ENCODE peak calls at places on chromosomes 6 and 20, in four cellular contexts. P, W, J and X are unnamed samples.

GRCh38 chr6:145138469-145139185 is 596.7 kb downstream of the EPM2A start:
- DNase-seq in P (no peak), W (peak; percentile 84), J (no peak), X (no peak)

GRCh38 chr20:35773154-35773751 is 1.4 kb downstream of the PHF20 start:
- DNase-seq in P (peak; percentile 48), W (peak; percentile 13), J (peak; percentile 39), X (peak; percentile 45)

GRCh38 chr6:26224940-26225847 is 138.0 kb downstream of the HFE start:
- DNase-seq in P (peak; percentile 85), W (peak; percentile 90), J (peak; percentile 16), X (no peak)

GRCh38 chr20:14879020-14879697 is 541.7 kb upstream of the FLRT3 start:
- DNase-seq in P (peak; percentile 13), W (no peak), J (peak; percentile 98), X (peak; percentile 45)

GRCh38 chr6:18072841-18073240 is 49.6 kb downstream of the NHLRC1 start:
- DNase-seq in P (no peak), W (no peak), J (no peak), X (no peak)

GRCh38 chr6:63493557-63493956 is 78.7 kb upstream of the LOC128125822 start:
- DNase-seq in P (no peak), W (no peak), J (peak; percentile 4), X (no peak)

GRCh38 chr20:24699321-24700165 is 230.1 kb downstream of the SYNDIG1 start:
- DNase-seq in P (no peak), W (no peak), J (no peak), X (no peak)

GRCh38 chr20:62066339-62066982 is 780 bp upstream of the TAF4 start:
- DNase-seq in P (peak; percentile 76), W (peak; percentile 88), J (peak; percentile 54), X (peak; percentile 37)

GRCh38 chr20:62953167-62953838 is 794 bp downstream of the SLC17A9 start:
- DNase-seq in P (peak; percentile 36), W (no peak), J (no peak), X (no peak)

GRCh38 chr6:30231067-30231466 is 17.9 kb upstream of the TRIM26 start:
- DNase-seq in P (no peak), W (no peak), J (no peak), X (no peak)

GRCh38 chr20:24795444-24795843 is 153.6 kb upstream of the CST7 start:
- DNase-seq in P (no peak), W (no peak), J (no peak), X (no peak)

GRCh38 chr6:33621396-33622388 is 570 bp downstream of the ITPR3 start:
- DNase-seq in P (peak; percentile 60), W (peak; percentile 61), J (peak; percentile 49), X (peak; percentile 43)

GRCh38 chr20:58891076-58891685 is 38.7 kb downstream of the GNAS start:
- DNase-seq in P (peak; percentile 94), W (peak; percentile 91), J (peak; percentile 74), X (peak; percentile 70)

GRCh38 chr6:79149884-79150283 is 71.8 kb upstream of the PHIP start:
- DNase-seq in P (no peak), W (no peak), J (no peak), X (no peak)

GRCh38 chr20:2845607-2846006 is 5.1 kb downstream of the VPS16 start:
- DNase-seq in P (no peak), W (no peak), J (no peak), X (no peak)

GRCh38 chr20:4111440-4112411 is 96.4 kb upstream of the RNF24 start:
- DNase-seq in P (no peak), W (no peak), J (no peak), X (no peak)

GRCh38 chr6:55497694-55498093 is 81.3 kb downstream of the HMGCLL1 start:
- DNase-seq in P (no peak), W (no peak), J (no peak), X (no peak)

GRCh38 chr20:52593634-52594033 is 378.5 kb upstream of the TSHZ2 start:
- DNase-seq in P (no peak), W (no peak), J (peak; percentile 23), X (no peak)

GRCh38 chr6:104957301-104958177 is 632 bp downstream of the LIN28B start:
- DNase-seq in P (peak; percentile 30), W (peak; percentile 91), J (no peak), X (no peak)

GRCh38 chr6:28725890-28726348 is 197.9 kb downstream of the TRIM27 start:
- DNase-seq in P (no peak), W (no peak), J (peak; percentile 64), X (no peak)

GRCh38 chr20:37273988-37274387 is 12.4 kb upstream of the GHRH start:
- DNase-seq in P (no peak), W (no peak), J (no peak), X (no peak)

GRCh38 chr20:20261159-20261558 is 106.7 kb upstream of the INSM1 start:
- DNase-seq in P (no peak), W (no peak), J (no peak), X (no peak)

GRCh38 chr20:38238834-38239233 is 21.7 kb downstream of the KIAA1755 start:
- DNase-seq in P (peak; percentile 52), W (no peak), J (no peak), X (no peak)

GRCh38 chr6:122438975-122439374 is 32.6 kb downstream of the SERINC1 start:
- DNase-seq in P (no peak), W (no peak), J (no peak), X (no peak)

GRCh38 chr20:37649635-37650244 is 44.1 kb upstream of the CTNNBL1 start:
- DNase-seq in P (no peak), W (peak; percentile 67), J (no peak), X (no peak)

GRCh38 chr20:33694666-33695065 is 8.5 kb upstream of the E2F1 start:
- DNase-seq in P (no peak), W (no peak), J (no peak), X (no peak)

GRCh38 chr6:149209879-149210278 is 107.6 kb upstream of the TAB2 start:
- DNase-seq in P (no peak), W (no peak), J (no peak), X (no peak)

GRCh38 chr20:16158090-16158975 is 414.9 kb downstream of the KIF16B start:
- DNase-seq in P (no peak), W (peak; percentile 6), J (no peak), X (no peak)
- TF ChIP-seq EZH2phosphoT487 in P (no peak), W (no peak), J (no peak), X (no peak)

DNA sequence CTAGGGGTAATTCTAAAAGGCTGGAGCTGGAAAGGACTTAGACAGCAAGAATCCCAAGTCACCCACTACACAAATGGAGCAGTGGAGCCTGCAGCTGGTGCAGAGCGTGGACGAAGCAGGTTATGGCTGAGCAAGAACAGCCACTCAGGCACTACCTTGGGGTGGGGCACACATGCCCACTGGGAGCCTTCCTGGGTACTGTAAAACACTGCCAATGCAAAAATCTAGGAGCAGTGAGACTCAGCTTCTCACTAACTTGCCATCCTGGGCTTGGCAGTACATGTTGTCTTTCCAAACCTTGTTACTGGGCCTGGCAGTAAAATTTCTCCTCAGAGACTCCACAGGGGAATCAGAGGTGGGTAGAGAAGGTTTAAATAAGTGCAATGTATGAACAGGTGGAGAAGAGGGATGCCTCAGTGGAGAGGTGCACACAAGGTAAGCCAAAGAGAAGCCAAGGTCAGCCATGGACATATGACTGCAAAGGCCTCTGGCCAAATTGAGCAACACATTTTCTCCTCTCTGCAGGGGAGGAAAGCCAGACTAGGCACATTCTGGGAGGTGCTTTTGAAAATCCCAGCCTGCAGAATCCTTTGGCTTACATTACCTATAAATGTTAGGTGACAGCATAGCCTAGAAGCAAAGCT is 105.6 kb downstream of the TNFRSF21 start:
- DNase-seq in P (no peak), W (no peak), J (no peak), X (no peak)
- H3K4me2 ChIP-seq in P (no peak overlapping the region), W (no peak overlapping the region), J (peak overlapping the region; percentile 12), X (no peak overlapping the region)

DNA sequence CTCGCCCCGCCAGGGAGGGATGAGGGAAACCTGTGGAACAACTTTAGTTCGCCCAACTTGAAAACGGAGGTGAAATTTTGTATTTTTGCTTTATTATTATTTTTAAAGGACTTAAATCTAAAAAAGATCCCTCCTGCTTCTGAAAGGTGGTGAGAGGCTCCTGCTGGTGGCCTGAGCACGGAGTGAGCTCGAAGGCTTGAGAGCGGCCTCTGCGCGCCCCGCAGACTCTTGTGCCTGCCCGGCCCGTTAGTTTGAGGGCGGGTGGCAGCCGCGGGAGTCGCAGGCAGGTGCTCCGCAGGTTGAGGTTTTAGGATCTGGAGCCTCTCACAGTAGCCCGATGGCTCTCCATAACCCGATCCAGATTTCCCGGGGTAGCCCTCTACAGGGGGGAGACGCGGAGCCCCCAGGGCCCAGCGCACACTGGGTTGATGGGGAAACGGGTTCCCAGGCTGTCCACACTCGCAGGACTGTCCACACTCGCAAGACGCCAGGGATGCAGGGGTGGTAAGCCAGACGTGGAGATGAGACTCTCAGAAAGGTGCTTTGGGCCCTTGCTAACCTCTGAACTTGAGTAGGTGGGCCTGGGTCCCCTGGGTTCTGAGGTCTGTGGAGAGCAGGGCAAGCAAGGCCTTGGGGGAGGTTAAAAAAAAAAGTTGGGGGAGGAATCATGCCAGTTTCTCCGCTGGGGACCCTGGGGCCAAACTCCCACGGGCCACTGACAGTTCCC is 46.3 kb upstream of the SUPT3H start:
- DNase-seq in P (peak; percentile 27), W (peak; percentile 65), J (no peak), X (peak; percentile 48)
- TF ChIP-seq EZH2 in P (peak; percentile 39), W (peak; percentile 72), J (no peak), X (no peak)

GRCh38 chr6:52285174-52286068 is 879 bp upstream of the MCM3 start:
- DNase-seq in P (no peak), W (peak; percentile 12), J (peak; percentile 23), X (peak; percentile 47)

GRCh38 chr6:52283111-52283510 is 1.4 kb downstream of the MCM3 start:
- DNase-seq in P (no peak), W (no peak), J (no peak), X (no peak)

GRCh38 chr6:52284460-52285173 is at the start of gene MCM3:
- DNase-seq in P (peak; percentile 98), W (peak; percentile 99), J (peak; percentile 99), X (peak; percentile 99)

GRCh38 chr6:52286798-52287432 is 2.4 kb upstream of the MCM3 start:
- DNase-seq in P (peak; percentile 76), W (peak; percentile 77), J (peak; percentile 81), X (peak; percentile 61)

DNA sequence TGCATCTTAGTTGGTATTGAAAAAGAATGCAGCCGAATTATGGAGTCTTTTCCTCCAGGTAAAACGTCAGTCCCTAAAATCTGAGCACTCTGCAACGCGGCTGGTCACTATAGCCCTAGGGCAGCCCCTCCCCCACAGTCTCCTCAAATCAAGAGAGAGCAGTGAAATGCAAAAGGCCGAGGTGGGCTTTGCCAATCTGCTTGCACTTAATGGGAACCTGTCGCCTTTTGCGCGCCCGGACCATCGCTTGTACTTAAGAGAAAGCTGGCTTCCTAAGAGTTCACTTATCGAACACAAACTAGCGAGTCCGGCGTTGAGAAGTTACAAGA is 447 bp downstream of the MCM3 start:
- DNase-seq in P (peak; percentile 67), W (peak; percentile 90), J (peak; percentile 47), X (peak; percentile 57)
- TF ChIP-seq EZH2phosphoT487 in P (no peak), W (no peak), J (no peak), X (no peak)

GRCh38 chr20:47196091-47197081 is 160.1 kb downstream of the ZMYND8 start:
- DNase-seq in P (peak; percentile 82), W (peak; percentile 86), J (peak; percentile 88), X (peak; percentile 77)
- H3K4me2 ChIP-seq in P (peak overlapping the region; percentile 59), W (no peak overlapping the region), J (peak overlapping the region; percentile 57), X (peak overlapping the region; percentile 74)